ENCODE peak calls at places on chromosomes 2 and 18, in seven cellular contexts. N is GM12878, U is K562, O is GM23338, B is endothelial cell of umbilical vein, M is HCT116, G is prostate gland. I is an unnamed sample. For H3K4me1, the result is how much of the 10 kb centered on the place peaks cover.

GRCh38 chr2:44056947-44057346 is 61.2 kb upstream of the LRPPRC start:
- DNase-seq in N (no peak), U (no peak), O (no peak), B (no peak), M (no peak), G (no peak), I (no peak)

GRCh38 chr18:77131652-77132368 is 773 bp downstream of the MBP start:
- DNase-seq in N (no peak), U (no peak), O (peak), B (no peak), M (no peak), G (peak), I (peak)

GRCh38 chr2:144449028-144449406 is 70.9 kb downstream of the ZEB2 start:
- DNase-seq in N (no peak), U (no peak), O (peak), B (no peak), M (no peak), G (no peak), I (no peak)

GRCh38 chr2:20138696-20139095 is 86.2 kb downstream of the SDC1 start:
- DNase-seq in N (no peak), U (no peak), O (no peak), B (no peak), M (no peak), G (no peak), I (no peak)

GRCh38 chr2:23404426-23404825 is 19.4 kb downstream of the KLHL29 start:
- DNase-seq in N (peak), U (no peak), O (peak), B (peak), M (no peak), G (peak), I (no peak)

GRCh38 chr2:19225931-19226330 is 132.5 kb downstream of the OSR1 start:
- DNase-seq in N (no peak), U (no peak), O (no peak), B (no peak), M (no peak), G (no peak), I (no peak)

GRCh38 chr2:129793326-129793955 is 186.0 kb upstream of the RAB6C start:
- DNase-seq in N (no peak), U (no peak), O (no peak), B (no peak), M (no peak), G (no peak), I (no peak)

GRCh38 chr18:70464343-70465114 is 175.7 kb downstream of the SOCS6 start:
- DNase-seq in N (no peak), U (peak), O (peak), B (peak), M (peak), G (peak), I (no peak)

GRCh38 chr2:140947236-140947635 is 1183.6 kb downstream of the LRP1B start:
- DNase-seq in N (no peak), U (no peak), O (no peak), B (no peak), M (no peak), G (no peak), I (no peak)

GRCh38 chr2:224195954-224196571 is 157.0 kb upstream of the SERPINE2 start:
- DNase-seq in N (no peak), U (no peak), O (no peak), B (no peak), M (no peak), G (no peak), I (no peak)

GRCh38 chr2:3403587-3404334 is 24.3 kb downstream of the TRAPPC12 start:
- DNase-seq in N (peak), U (no peak), O (no peak), B (no peak), M (no peak), G (no peak), I (no peak)

GRCh38 chr2:172446524-172447063 is 19.2 kb downstream of the ITGA6 start:
- DNase-seq in N (no peak), U (no peak), O (no peak), B (peak), M (no peak), G (no peak), I (no peak)

GRCh38 chr2:69138793-69139510 is 126.0 kb downstream of the ANTXR1 start:
- DNase-seq in N (no peak), U (no peak), O (no peak), B (no peak), M (peak), G (no peak), I (no peak)

GRCh38 chr18:24497052-24497754 is 36.8 kb downstream of the HRH4 start:
- DNase-seq in N (no peak), U (no peak), O (no peak), B (no peak), M (no peak), G (no peak), I (no peak)

GRCh38 chr18:62741118-62741566 is 25.8 kb downstream of the PHLPP1 start:
- DNase-seq in N (no peak), U (peak), O (peak), B (peak), M (peak), G (peak), I (no peak)

GRCh38 chr18:62739911-62740310 is 24.6 kb downstream of the PHLPP1 start:
- DNase-seq in N (no peak), U (no peak), O (no peak), B (no peak), M (no peak), G (peak), I (no peak)

GRCh38 chr18:62738638-62739037 is 23.3 kb downstream of the PHLPP1 start:
- DNase-seq in N (no peak), U (no peak), O (no peak), B (no peak), M (no peak), G (no peak), I (no peak)

GRCh38 chr18:62744076-62744705 is 28.9 kb downstream of the PHLPP1 start:
- DNase-seq in N (no peak), U (no peak), O (peak), B (no peak), M (no peak), G (peak), I (no peak)

GRCh38 chr18:62741584-62741983 is 26.2 kb downstream of the PHLPP1 start:
- DNase-seq in N (no peak), U (no peak), O (no peak), B (no peak), M (no peak), G (no peak), I (no peak)
- H3K4me1 ChIP-seq in N (under half), U (under half), O (half or more), B (under half), M (under half), G (under half), I (under half)

DNA sequence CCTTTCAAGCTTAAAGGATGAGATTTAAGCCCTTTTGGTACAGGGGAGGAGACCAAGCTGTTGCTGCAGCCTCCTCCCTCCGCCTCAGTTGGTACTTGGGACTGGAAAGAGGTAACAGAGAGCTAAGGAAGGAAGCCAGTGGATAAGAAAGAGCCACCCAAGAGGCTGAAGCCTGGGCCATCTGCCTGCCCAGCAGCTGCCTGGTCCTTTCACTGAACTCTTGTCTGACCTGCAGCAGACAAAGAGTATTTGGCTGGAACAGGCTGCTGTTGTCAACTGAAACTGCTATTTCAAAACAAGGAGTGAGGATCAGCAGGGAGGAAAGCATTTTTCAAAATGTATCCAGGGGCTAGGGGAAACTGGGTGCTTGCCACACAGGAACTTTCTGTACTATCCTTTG is 30.3 kb downstream of the TNS1 start:
- DNase-seq in N (no peak), U (no peak), O (no peak), B (no peak), M (no peak), G (no peak), I (no peak)
- TF ChIP-seq CTCF in N (no peak), U (no peak), O (no peak), B (no peak), M (no peak), G (no peak), I (no peak)

GRCh38 chr18:47611649-47612048 is 318.8 kb downstream of the SMAD2 start:
- DNase-seq in N (no peak), U (no peak), O (no peak), B (no peak), M (no peak), G (no peak), I (no peak)
- TF ChIP-seq POLR2AphosphoS5 in N (no peak), U (no peak), O (no peak), B (no peak), M (no peak), G (no peak), I (no peak)

DNA sequence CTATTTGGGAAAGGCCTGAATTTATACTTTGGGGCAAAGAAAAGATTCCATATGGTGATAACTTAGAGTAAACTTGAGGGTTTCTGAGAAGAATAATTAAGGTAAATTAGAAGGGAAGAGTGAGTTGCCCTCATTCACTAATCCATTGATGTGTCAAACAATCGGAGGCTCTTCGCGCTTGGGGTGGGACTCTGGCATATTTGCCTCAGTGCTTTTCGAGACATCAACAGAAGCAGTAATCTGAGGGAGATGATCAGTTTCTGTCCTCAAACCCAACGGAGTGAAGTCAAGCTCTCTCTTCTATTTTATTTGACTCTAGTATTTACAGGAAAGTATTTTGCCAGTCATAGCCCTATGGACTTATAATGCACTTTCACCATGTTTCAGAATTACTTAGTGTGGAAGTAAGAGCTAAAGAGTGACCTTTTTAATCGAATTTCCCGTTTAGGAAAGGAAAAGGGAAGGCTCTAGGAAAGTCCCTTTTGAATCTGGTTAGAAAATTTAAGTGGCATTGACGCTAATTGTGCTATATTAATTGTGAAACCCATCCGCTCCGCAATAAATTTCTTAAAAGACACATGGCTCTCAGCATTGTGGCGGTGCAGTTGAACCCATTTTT is 1.3 kb downstream of the RAB10 start:
- DNase-seq in N (no peak), U (no peak), O (no peak), B (peak), M (no peak), G (no peak), I (no peak)
- H3K4me1 ChIP-seq in N (under half), U (under half), O (under half), B (under half), M (under half), G (under half), I (under half)

DNA sequence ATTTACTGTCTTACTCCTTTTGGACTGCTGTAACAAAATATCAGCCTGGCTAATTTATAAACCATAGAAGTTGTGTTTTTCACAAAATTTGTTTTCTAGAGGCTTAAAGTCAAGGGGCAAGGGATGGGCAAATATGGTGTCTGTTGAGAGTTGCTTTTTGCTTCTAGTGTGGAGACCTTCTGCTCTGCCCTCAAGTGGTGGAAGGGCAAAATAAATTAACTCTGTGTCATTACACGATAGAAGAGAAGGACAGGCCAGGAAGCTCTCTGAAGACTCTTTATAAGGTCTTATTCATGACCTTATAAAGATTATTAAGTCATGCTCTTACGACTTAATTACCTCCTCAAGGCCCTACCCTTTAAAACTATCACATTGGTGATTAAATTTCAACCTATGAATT is 181.2 kb upstream of the LRATD1 start:
- DNase-seq in N (no peak), U (no peak), O (peak), B (no peak), M (no peak), G (no peak), I (no peak)
- TF ChIP-seq CTCF in N (no peak), U (no peak), O (peak), B (no peak), M (no peak), G (no peak), I (no peak)

GRCh38 chr2:95043300-95043786 is 17.8 kb downstream of the MAL start:
- DNase-seq in N (peak), U (no peak), O (no peak), B (no peak), M (no peak), G (peak), I (peak)
- TF ChIP-seq POLR2AphosphoS5 in N (no peak), U (no peak), O (no peak), B (no peak), M (no peak), G (peak), I (no peak)

I was measured in breast epithelium.